ENCODE peak calls at places on chromosomes 7 and 10, in nine cellular contexts. One of them, this sample, is unnamed.

GRCh38 chr10:88271736-88272135 is 311.4 kb downstream of the RNLS start:
- DNase-seq in T-helper 1 cell: no peak
- DNase-seq in AG04449: no peak
- DNase-seq in NCI-H1694 treated with DMSO at 0.1 percent for 48 hours: no peak
- DNase-seq in activated naive CD8-positive, alpha-beta T cell treated with anti-CD3 and anti-CD28 coated beads for 36 hours: peak; percentile 23
- DNase-seq in non-pigmented ciliary epithelial cell: no peak
- DNase-seq in NCI-H1417: no peak
- DNase-seq in substantia nigra: no peak
- DNase-seq in SJSA1: no peak
- DNase-seq in this sample: no peak

GRCh38 chr10:131009801-131010200 is 301.7 kb downstream of the TCERG1L start:
- DNase-seq in T-helper 1 cell: no peak
- DNase-seq in AG04449: no peak
- DNase-seq in NCI-H1694 treated with DMSO at 0.1 percent for 48 hours: no peak
- DNase-seq in activated naive CD8-positive, alpha-beta T cell treated with anti-CD3 and anti-CD28 coated beads for 36 hours: no peak
- DNase-seq in non-pigmented ciliary epithelial cell: no peak
- DNase-seq in NCI-H1417: no peak
- DNase-seq in substantia nigra: no peak
- DNase-seq in SJSA1: no peak
- DNase-seq in this sample: no peak

GRCh38 chr7:20504060-20504459 is 111.4 kb upstream of the ABCB5 start:
- DNase-seq in T-helper 1 cell: no peak
- DNase-seq in AG04449: no peak
- DNase-seq in NCI-H1694 treated with DMSO at 0.1 percent for 48 hours: no peak
- DNase-seq in activated naive CD8-positive, alpha-beta T cell treated with anti-CD3 and anti-CD28 coated beads for 36 hours: no peak
- DNase-seq in non-pigmented ciliary epithelial cell: no peak
- DNase-seq in NCI-H1417: no peak
- DNase-seq in substantia nigra: no peak
- DNase-seq in SJSA1: no peak
- DNase-seq in this sample: no peak

GRCh38 chr10:2897619-2898508 is 169.5 kb upstream of the PFKP start:
- DNase-seq in T-helper 1 cell: no peak
- DNase-seq in AG04449: no peak
- DNase-seq in NCI-H1694 treated with DMSO at 0.1 percent for 48 hours: no peak
- DNase-seq in activated naive CD8-positive, alpha-beta T cell treated with anti-CD3 and anti-CD28 coated beads for 36 hours: no peak
- DNase-seq in non-pigmented ciliary epithelial cell: no peak
- DNase-seq in NCI-H1417: no peak
- DNase-seq in substantia nigra: no peak
- DNase-seq in SJSA1: no peak
- DNase-seq in this sample: no peak

GRCh38 chr10:29688230-29688634 is 53.5 kb upstream of the SVIL start:
- DNase-seq in T-helper 1 cell: no peak
- DNase-seq in AG04449: no peak
- DNase-seq in NCI-H1694 treated with DMSO at 0.1 percent for 48 hours: no peak
- DNase-seq in activated naive CD8-positive, alpha-beta T cell treated with anti-CD3 and anti-CD28 coated beads for 36 hours: no peak
- DNase-seq in non-pigmented ciliary epithelial cell: no peak
- DNase-seq in NCI-H1417: peak; percentile 36
- DNase-seq in substantia nigra: peak; percentile 2
- DNase-seq in SJSA1: no peak
- DNase-seq in this sample: peak; percentile 15

GRCh38 chr10:131653550-131654470 is 247.0 kb upstream of the PPP2R2D start:
- DNase-seq in T-helper 1 cell: no peak
- DNase-seq in AG04449: no peak
- DNase-seq in NCI-H1694 treated with DMSO at 0.1 percent for 48 hours: no peak
- DNase-seq in activated naive CD8-positive, alpha-beta T cell treated with anti-CD3 and anti-CD28 coated beads for 36 hours: no peak
- DNase-seq in non-pigmented ciliary epithelial cell: no peak
- DNase-seq in NCI-H1417: no peak
- DNase-seq in substantia nigra: no peak
- DNase-seq in SJSA1: no peak
- DNase-seq in this sample: no peak

GRCh38 chr10:62231371-62231770 is 37.3 kb downstream of the RTKN2 start:
- DNase-seq in T-helper 1 cell: no peak
- DNase-seq in AG04449: peak; percentile 70
- DNase-seq in NCI-H1694 treated with DMSO at 0.1 percent for 48 hours: no peak
- DNase-seq in activated naive CD8-positive, alpha-beta T cell treated with anti-CD3 and anti-CD28 coated beads for 36 hours: no peak
- DNase-seq in non-pigmented ciliary epithelial cell: peak; percentile 70
- DNase-seq in NCI-H1417: no peak
- DNase-seq in substantia nigra: no peak
- DNase-seq in SJSA1: no peak
- DNase-seq in this sample: no peak

GRCh38 chr7:56083150-56083785 is 9.5 kb downstream of the PHKG1 start:
- DNase-seq in T-helper 1 cell: no peak
- DNase-seq in AG04449: no peak
- DNase-seq in NCI-H1694 treated with DMSO at 0.1 percent for 48 hours: peak; percentile 75
- DNase-seq in activated naive CD8-positive, alpha-beta T cell treated with anti-CD3 and anti-CD28 coated beads for 36 hours: no peak
- DNase-seq in non-pigmented ciliary epithelial cell: no peak
- DNase-seq in NCI-H1417: peak; percentile 40
- DNase-seq in substantia nigra: peak; percentile 60
- DNase-seq in SJSA1: no peak
- DNase-seq in this sample: peak; percentile 13

GRCh38 chr10:11782793-11783557 is 40.2 kb upstream of the PROSER2 start:
- DNase-seq in T-helper 1 cell: no peak
- DNase-seq in AG04449: no peak
- DNase-seq in NCI-H1694 treated with DMSO at 0.1 percent for 48 hours: peak; percentile 41
- DNase-seq in activated naive CD8-positive, alpha-beta T cell treated with anti-CD3 and anti-CD28 coated beads for 36 hours: no peak
- DNase-seq in non-pigmented ciliary epithelial cell: no peak
- DNase-seq in NCI-H1417: peak; percentile 45
- DNase-seq in substantia nigra: no peak
- DNase-seq in SJSA1: no peak
- DNase-seq in this sample: no peak

GRCh38 chr7:46468753-46469356 is 547.8 kb upstream of the IGFBP3 start:
- DNase-seq in T-helper 1 cell: no peak
- DNase-seq in AG04449: no peak
- DNase-seq in NCI-H1694 treated with DMSO at 0.1 percent for 48 hours: no peak
- DNase-seq in activated naive CD8-positive, alpha-beta T cell treated with anti-CD3 and anti-CD28 coated beads for 36 hours: no peak
- DNase-seq in non-pigmented ciliary epithelial cell: no peak
- DNase-seq in NCI-H1417: peak; percentile 9
- DNase-seq in substantia nigra: no peak
- DNase-seq in SJSA1: no peak
- DNase-seq in this sample: no peak

GRCh38 chr10:80473096-80473657 is 19.1 kb downstream of the TSPAN14 start:
- DNase-seq in T-helper 1 cell: no peak
- DNase-seq in AG04449: no peak
- DNase-seq in NCI-H1694 treated with DMSO at 0.1 percent for 48 hours: no peak
- DNase-seq in activated naive CD8-positive, alpha-beta T cell treated with anti-CD3 and anti-CD28 coated beads for 36 hours: no peak
- DNase-seq in non-pigmented ciliary epithelial cell: no peak
- DNase-seq in NCI-H1417: no peak
- DNase-seq in substantia nigra: no peak
- DNase-seq in SJSA1: no peak
- DNase-seq in this sample: no peak

GRCh38 chr10:1172256-1172975 is 116.2 kb downstream of the WDR37 start:
- DNase-seq in T-helper 1 cell: no peak
- DNase-seq in AG04449: no peak
- DNase-seq in NCI-H1694 treated with DMSO at 0.1 percent for 48 hours: no peak
- DNase-seq in activated naive CD8-positive, alpha-beta T cell treated with anti-CD3 and anti-CD28 coated beads for 36 hours: no peak
- DNase-seq in non-pigmented ciliary epithelial cell: no peak
- DNase-seq in NCI-H1417: no peak
- DNase-seq in substantia nigra: no peak
- DNase-seq in SJSA1: no peak
- DNase-seq in this sample: no peak

GRCh38 chr10:93006435-93007039 is 54.1 kb upstream of the CYP26C1 start:
- DNase-seq in T-helper 1 cell: no peak
- DNase-seq in AG04449: no peak
- DNase-seq in NCI-H1694 treated with DMSO at 0.1 percent for 48 hours: peak; percentile 46
- DNase-seq in activated naive CD8-positive, alpha-beta T cell treated with anti-CD3 and anti-CD28 coated beads for 36 hours: no peak
- DNase-seq in non-pigmented ciliary epithelial cell: peak; percentile 22
- DNase-seq in NCI-H1417: peak; percentile 18
- DNase-seq in substantia nigra: no peak
- DNase-seq in SJSA1: no peak
- DNase-seq in this sample: peak; percentile 5

GRCh38 chr7:140604076-140604475 is 36.5 kb downstream of the DENND2A start:
- DNase-seq in T-helper 1 cell: no peak
- DNase-seq in AG04449: no peak
- DNase-seq in NCI-H1694 treated with DMSO at 0.1 percent for 48 hours: no peak
- DNase-seq in activated naive CD8-positive, alpha-beta T cell treated with anti-CD3 and anti-CD28 coated beads for 36 hours: no peak
- DNase-seq in non-pigmented ciliary epithelial cell: no peak
- DNase-seq in NCI-H1417: no peak
- DNase-seq in substantia nigra: no peak
- DNase-seq in SJSA1: no peak
- DNase-seq in this sample: no peak

GRCh38 chr10:106380706-106381105 is 783.8 kb downstream of the SORCS1 start:
- DNase-seq in T-helper 1 cell: no peak
- DNase-seq in AG04449: no peak
- DNase-seq in NCI-H1694 treated with DMSO at 0.1 percent for 48 hours: no peak
- DNase-seq in activated naive CD8-positive, alpha-beta T cell treated with anti-CD3 and anti-CD28 coated beads for 36 hours: no peak
- DNase-seq in non-pigmented ciliary epithelial cell: no peak
- DNase-seq in NCI-H1417: no peak
- DNase-seq in substantia nigra: no peak
- DNase-seq in SJSA1: no peak
- DNase-seq in this sample: no peak

GRCh38 chr7:128868624-128869137 is 6.0 kb downstream of the ATP6V1F start:
- DNase-seq in T-helper 1 cell: no peak
- DNase-seq in AG04449: no peak
- DNase-seq in NCI-H1694 treated with DMSO at 0.1 percent for 48 hours: no peak
- DNase-seq in activated naive CD8-positive, alpha-beta T cell treated with anti-CD3 and anti-CD28 coated beads for 36 hours: no peak
- DNase-seq in non-pigmented ciliary epithelial cell: no peak
- DNase-seq in NCI-H1417: no peak
- DNase-seq in substantia nigra: no peak
- DNase-seq in SJSA1: no peak
- DNase-seq in this sample: no peak

GRCh38 chr10:132194726-132195125 is 8.0 kb downstream of the DPYSL4 start:
- DNase-seq in T-helper 1 cell: no peak
- DNase-seq in AG04449: no peak
- DNase-seq in NCI-H1694 treated with DMSO at 0.1 percent for 48 hours: no peak
- DNase-seq in activated naive CD8-positive, alpha-beta T cell treated with anti-CD3 and anti-CD28 coated beads for 36 hours: no peak
- DNase-seq in non-pigmented ciliary epithelial cell: no peak
- DNase-seq in NCI-H1417: no peak
- DNase-seq in substantia nigra: no peak
- DNase-seq in SJSA1: no peak
- DNase-seq in this sample: no peak

GRCh38 chr10:11616021-11616420 is 4.6 kb upstream of the USP6NL start:
- DNase-seq in T-helper 1 cell: no peak
- DNase-seq in AG04449: no peak
- DNase-seq in NCI-H1694 treated with DMSO at 0.1 percent for 48 hours: no peak
- DNase-seq in activated naive CD8-positive, alpha-beta T cell treated with anti-CD3 and anti-CD28 coated beads for 36 hours: no peak
- DNase-seq in non-pigmented ciliary epithelial cell: no peak
- DNase-seq in NCI-H1417: no peak
- DNase-seq in substantia nigra: no peak
- DNase-seq in SJSA1: no peak
- DNase-seq in this sample: no peak

GRCh38 chr10:6625428-6625827 is 45.4 kb upstream of the PRKCQ start:
- DNase-seq in T-helper 1 cell: no peak
- DNase-seq in AG04449: no peak
- DNase-seq in NCI-H1694 treated with DMSO at 0.1 percent for 48 hours: no peak
- DNase-seq in activated naive CD8-positive, alpha-beta T cell treated with anti-CD3 and anti-CD28 coated beads for 36 hours: peak; percentile 37
- DNase-seq in non-pigmented ciliary epithelial cell: no peak
- DNase-seq in NCI-H1417: no peak
- DNase-seq in substantia nigra: no peak
- DNase-seq in SJSA1: no peak
- DNase-seq in this sample: no peak

GRCh38 chr10:920450-920849 is 11.1 kb downstream of the LARP4B start:
- DNase-seq in T-helper 1 cell: no peak
- DNase-seq in AG04449: no peak
- DNase-seq in NCI-H1694 treated with DMSO at 0.1 percent for 48 hours: no peak
- DNase-seq in activated naive CD8-positive, alpha-beta T cell treated with anti-CD3 and anti-CD28 coated beads for 36 hours: no peak
- DNase-seq in non-pigmented ciliary epithelial cell: no peak
- DNase-seq in NCI-H1417: no peak
- DNase-seq in substantia nigra: no peak
- DNase-seq in SJSA1: no peak
- DNase-seq in this sample: no peak

GRCh38 chr10:28087675-28088351 is 88.9 kb upstream of the ODAD2 start:
- DNase-seq in T-helper 1 cell: no peak
- DNase-seq in AG04449: no peak
- DNase-seq in NCI-H1694 treated with DMSO at 0.1 percent for 48 hours: no peak
- DNase-seq in activated naive CD8-positive, alpha-beta T cell treated with anti-CD3 and anti-CD28 coated beads for 36 hours: no peak
- DNase-seq in non-pigmented ciliary epithelial cell: peak; percentile 57
- DNase-seq in NCI-H1417: no peak
- DNase-seq in substantia nigra: no peak
- DNase-seq in SJSA1: no peak
- DNase-seq in this sample: no peak

GRCh38 chr7:81783818-81784217 is 14.0 kb upstream of the HGF start:
- DNase-seq in T-helper 1 cell: no peak
- DNase-seq in AG04449: no peak
- DNase-seq in NCI-H1694 treated with DMSO at 0.1 percent for 48 hours: no peak
- DNase-seq in activated naive CD8-positive, alpha-beta T cell treated with anti-CD3 and anti-CD28 coated beads for 36 hours: no peak
- DNase-seq in non-pigmented ciliary epithelial cell: no peak
- DNase-seq in NCI-H1417: no peak
- DNase-seq in substantia nigra: no peak
- DNase-seq in SJSA1: no peak
- DNase-seq in this sample: no peak

GRCh38 chr7:80941206-80941758 is 22.4 kb upstream of the SEMA3C start:
- DNase-seq in T-helper 1 cell: no peak
- DNase-seq in AG04449: peak; percentile 40
- DNase-seq in NCI-H1694 treated with DMSO at 0.1 percent for 48 hours: peak; percentile 95
- DNase-seq in activated naive CD8-positive, alpha-beta T cell treated with anti-CD3 and anti-CD28 coated beads for 36 hours: no peak
- DNase-seq in non-pigmented ciliary epithelial cell: no peak
- DNase-seq in NCI-H1417: no peak
- DNase-seq in substantia nigra: no peak
- DNase-seq in SJSA1: no peak
- DNase-seq in this sample: no peak

GRCh38 chr7:26857534-26858228 is 6.7 kb downstream of the SKAP2 start:
- DNase-seq in T-helper 1 cell: no peak
- DNase-seq in AG04449: no peak
- DNase-seq in NCI-H1694 treated with DMSO at 0.1 percent for 48 hours: no peak
- DNase-seq in activated naive CD8-positive, alpha-beta T cell treated with anti-CD3 and anti-CD28 coated beads for 36 hours: no peak
- DNase-seq in non-pigmented ciliary epithelial cell: no peak
- DNase-seq in NCI-H1417: peak; percentile 81
- DNase-seq in substantia nigra: no peak
- DNase-seq in SJSA1: no peak
- DNase-seq in this sample: no peak